ENCODE peak calls at places on chromosomes 11 and 22, in nine cellular contexts. S is H9; P is mammary epithelial cell; D is naive thymus-derived CD4-positive, alpha-beta T cell; R is transverse colon; W is CD4-positive, alpha-beta T cell; E is fibroblast of lung; G is A549; O is testis. Y is an unnamed sample. For H3K9me3, the result is how much of the 10 kb centered on the place peaks cover.

GRCh38 chr11:69142894-69143293 is 12.8 kb upstream of the SMIM38 start:
- DNase-seq in S (no peak), P (no peak), D (no peak), R (no peak), W (no peak), E (no peak), G (no peak), O (no peak), Y (no peak)

GRCh38 chr11:116533186-116533825 is 239.5 kb downstream of the BUD13 start:
- DNase-seq in S (no peak), P (no peak), D (no peak), R (no peak), W (no peak), E (no peak), G (no peak), O (no peak), Y (no peak)

GRCh38 chr11:35045219-35045819 is 93.7 kb upstream of the CD44 start:
- DNase-seq in S (no peak), P (no peak), D (peak), R (peak), W (peak), E (no peak), G (no peak), O (no peak), Y (peak)

GRCh38 chr11:113615773-113616172 is 90.3 kb downstream of the TMPRSS5 start:
- DNase-seq in S (no peak), P (no peak), D (no peak), R (no peak), W (no peak), E (no peak), G (no peak), O (no peak), Y (no peak)

GRCh38 chr11:111413849-111414248 is 34.8 kb upstream of the POU2AF1 start:
- DNase-seq in S (no peak), P (no peak), D (no peak), R (no peak), W (no peak), E (no peak), G (no peak), O (no peak), Y (no peak)

GRCh38 chr11:34653851-34654490 is 33.1 kb downstream of the EHF start:
- DNase-seq in S (no peak), P (peak), D (no peak), R (peak), W (no peak), E (peak), G (peak), O (no peak), Y (no peak)

GRCh38 chr11:117071344-117071787 is 26.9 kb downstream of the SIK3 start:
- DNase-seq in S (no peak), P (no peak), D (no peak), R (peak), W (no peak), E (peak), G (peak), O (peak), Y (no peak)

GRCh38 chr11:63738720-63739360 is 29.7 kb downstream of the ZFTA start:
- DNase-seq in S (peak), P (peak), D (peak), R (peak), W (peak), E (peak), G (peak), O (peak), Y (peak)

GRCh38 chr11:1071571-1072115 is 3.0 kb upstream of the MUC2 start:
- DNase-seq in S (no peak), P (no peak), D (no peak), R (no peak), W (no peak), E (no peak), G (no peak), O (no peak), Y (no peak)

GRCh38 chr11:77503006-77503405 is 29.1 kb upstream of the PAK1 start:
- DNase-seq in S (no peak), P (no peak), D (no peak), R (no peak), W (no peak), E (peak), G (no peak), O (no peak), Y (no peak)

GRCh38 chr11:33133761-33134160 is 27.5 kb downstream of the CSTF3 start:
- DNase-seq in S (no peak), P (no peak), D (no peak), R (no peak), W (no peak), E (no peak), G (no peak), O (no peak), Y (no peak)

GRCh38 chr11:72953631-72954030 is 139.4 kb downstream of the ATG16L2 start:
- DNase-seq in S (no peak), P (no peak), D (no peak), R (no peak), W (no peak), E (no peak), G (no peak), O (no peak), Y (no peak)

GRCh38 chr11:110710520-110711381 is 1.5 kb downstream of the ARHGAP20 start:
- DNase-seq in S (peak), P (no peak), D (no peak), R (peak), W (no peak), E (peak), G (no peak), O (peak), Y (no peak)

DNA sequence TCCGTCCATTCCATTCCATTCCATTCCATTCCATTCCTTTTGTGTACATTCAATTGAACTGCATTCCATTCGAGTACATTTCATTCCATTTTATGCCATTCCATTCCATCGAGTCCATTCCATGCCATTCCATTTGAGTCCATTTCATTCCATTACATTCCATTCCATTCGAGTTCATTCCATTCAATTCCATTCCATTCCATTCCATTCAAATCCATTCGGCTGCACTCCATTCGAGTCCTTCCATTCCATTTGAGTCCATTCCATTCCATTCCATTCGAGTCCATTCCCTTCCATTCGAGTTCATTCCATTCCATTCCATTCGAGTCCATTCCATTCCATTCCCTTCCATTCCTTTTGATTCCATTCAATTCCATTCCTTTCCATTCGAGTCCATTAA is 4800.6 kb upstream of the OR11H1 start:
- DNase-seq in S (no peak), P (no peak), D (no peak), R (no peak), W (no peak), E (no peak), G (no peak), O (no peak), Y (no peak)
- H3K9me3 ChIP-seq in S (half or more), P (half or more), D (under half), R (under half), W (half or more), E (under half), G (under half), O (under half), Y (under half)

GRCh38 chr11:133713406-133713805 is 131.9 kb downstream of the SPATA19 start:
- DNase-seq in S (no peak), P (no peak), D (no peak), R (no peak), W (no peak), E (no peak), G (no peak), O (no peak), Y (no peak)
- H3K9me3 ChIP-seq in S (under half), P (under half), D (under half), R (under half), W (under half), E (under half), G (under half), O (under half), Y (under half)

GRCh38 chr11:43738600-43739409 is 58.3 kb downstream of the HSD17B12 start:
- DNase-seq in S (no peak), P (peak), D (no peak), R (no peak), W (no peak), E (peak), G (no peak), O (no peak), Y (no peak)
- H3K9me3 ChIP-seq in S (under half), P (under half), D (under half), R (under half), W (under half), E (under half), G (under half), O (under half), Y (under half)

GRCh38 chr22:25939384-25939783 is 197.4 kb downstream of the MYO18B start:
- DNase-seq in S (no peak), P (no peak), D (no peak), R (no peak), W (no peak), E (no peak), G (no peak), O (no peak), Y (no peak)
- H3K9me3 ChIP-seq in S (under half), P (under half), D (under half), R (under half), W (under half), E (under half), G (under half), O (under half), Y (under half)

DNA sequence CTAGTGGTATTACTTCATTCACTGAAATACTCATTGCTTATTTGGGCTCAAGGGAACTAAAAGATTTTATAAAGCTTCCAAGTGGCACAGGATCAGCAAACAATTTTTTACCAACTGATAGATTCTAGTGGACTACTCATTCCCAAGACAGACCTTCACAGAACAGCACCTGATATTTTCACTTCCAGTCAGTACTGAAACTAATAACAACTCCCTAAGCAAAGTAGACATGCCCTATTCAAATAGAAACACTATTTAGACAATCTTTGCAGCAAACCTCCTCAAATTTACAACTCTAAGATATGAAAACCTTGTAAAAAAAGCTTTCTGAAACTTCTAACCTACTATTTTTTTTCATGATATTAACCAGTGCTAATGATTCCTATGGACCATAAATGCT is 2345.8 kb downstream of the LRRC4C start:
- DNase-seq in S (no peak), P (no peak), D (no peak), R (no peak), W (no peak), E (no peak), G (no peak), O (no peak), Y (no peak)
- H3K9me3 ChIP-seq in S (under half), P (under half), D (under half), R (under half), W (under half), E (under half), G (under half), O (under half), Y (under half)

GRCh38 chr22:30968924-30969531 is at the start of gene TUG1:
- DNase-seq in S (peak), P (peak), D (peak), R (peak), W (peak), E (peak), G (peak), O (peak), Y (peak)

GRCh38 chr22:30964858-30965257 is 3.7 kb downstream of the MORC2 start:
- DNase-seq in S (no peak), P (no peak), D (no peak), R (no peak), W (no peak), E (no peak), G (no peak), O (no peak), Y (no peak)

GRCh38 chr22:30968015-30968923 is at the start of gene MORC2:
- DNase-seq in S (peak), P (no peak), D (no peak), R (peak), W (no peak), E (no peak), G (peak), O (peak), Y (no peak)

GRCh38 chr22:30969532-30970355 is 679 bp downstream of the TUG1 start:
- DNase-seq in S (peak), P (peak), D (no peak), R (peak), W (no peak), E (peak), G (peak), O (peak), Y (peak)

GRCh38 chr22:30970356-30970746 is 1.3 kb downstream of the TUG1 start:
- DNase-seq in S (no peak), P (no peak), D (no peak), R (no peak), W (no peak), E (no peak), G (no peak), O (no peak), Y (no peak)
- H3K9me3 ChIP-seq in S (under half), P (under half), D (under half), R (under half), W (half or more), E (under half), G (half or more), O (under half), Y (under half)

GRCh38 chr22:49046546-49047305 is 780.9 kb downstream of the BRD1 start:
- DNase-seq in S (peak), P (no peak), D (no peak), R (no peak), W (no peak), E (no peak), G (peak), O (peak), Y (no peak)
- H3K9me3 ChIP-seq in S (under half), P (half or more), D (under half), R (under half), W (under half), E (under half), G (under half), O (under half), Y (under half)

DNA sequence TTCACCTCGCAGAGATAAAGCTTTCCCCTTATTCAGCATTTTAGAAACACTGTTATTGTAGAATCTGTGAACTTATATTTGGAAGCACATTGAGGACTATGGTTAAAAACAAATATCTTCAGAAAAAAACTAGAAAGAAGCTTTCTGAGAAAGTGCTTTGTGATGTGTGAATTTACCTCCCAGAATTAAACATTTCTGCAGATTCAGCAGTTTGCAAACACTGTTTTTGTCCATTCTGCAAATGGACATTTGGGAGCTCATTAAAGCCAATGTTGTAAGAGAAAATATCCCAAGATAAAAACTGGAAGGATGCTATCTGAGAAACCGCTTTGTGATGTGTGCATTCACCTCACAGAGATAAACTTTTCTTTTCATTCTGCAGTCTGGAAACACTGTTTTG is 272.7 kb downstream of the OR4A5 start:
- DNase-seq in S (no peak), P (no peak), D (no peak), R (no peak), W (no peak), E (no peak), G (no peak), O (no peak), Y (no peak)
- H3K9me3 ChIP-seq in S (half or more), P (under half), D (under half), R (half or more), W (half or more), E (under half), G (under half), O (under half), Y (under half)

GRCh38 chr11:58768137-58768536 is 36.4 kb upstream of the GLYAT start:
- DNase-seq in S (no peak), P (no peak), D (no peak), R (no peak), W (no peak), E (no peak), G (no peak), O (no peak), Y (no peak)
- H3K9me3 ChIP-seq in S (under half), P (under half), D (under half), R (under half), W (under half), E (under half), G (under half), O (under half), Y (under half)

Y was measured in T-helper 17 cell.